ENCODE peak calls at places on chromosomes 11 and 22, in eight cellular contexts. W is H1; Z is cardiac muscle cell; F is Karpas-422; N is A549; Y is lower lobe of right lung; T is stomach; L is CD8-positive, alpha-beta T cell. I is an unnamed sample. For H3K4me1, the result is how much of the 10 kb centered on the place peaks cover.

GRCh38 chr11:17694711-17695110 is 24.7 kb upstream of the MYOD1 start:
- DNase-seq in L (no peak), T (no peak), Y (no peak), W (no peak), N (no peak), Z (no peak), F (no peak), I (no peak)

GRCh38 chr11:111540114-111540920 is at the start of gene LAYN:
- DNase-seq in Y (peak), L (peak), W (no peak), N (no peak), Z (peak), F (no peak), T (peak), I (peak)

GRCh38 chr11:35593143-35593542 is 25.1 kb upstream of the FJX1 start:
- DNase-seq in L (no peak), W (no peak), Y (no peak), Z (no peak), N (no peak), T (no peak), F (no peak), I (no peak)

GRCh38 chr11:67033661-67034166 is 10.8 kb downstream of the SYT12 start:
- DNase-seq in N (no peak), T (no peak), F (peak), W (no peak), Y (no peak), Z (no peak), L (no peak), I (no peak)

GRCh38 chr11:68783216-68783821 is 32.0 kb upstream of the TESMIN start:
- DNase-seq in Z (peak), T (no peak), N (no peak), F (no peak), W (no peak), L (no peak), Y (no peak), I (no peak)

GRCh38 chr22:33971561-33971961 is 51.3 kb upstream of the LARGE1 start:
- DNase-seq in Y (no peak), W (no peak), Z (no peak), T (no peak), F (no peak), L (no peak), N (no peak), I (no peak)

GRCh38 chr11:58957922-58958321 is 18.6 kb downstream of the GLYATL1 start:
- DNase-seq in T (no peak), F (no peak), Y (no peak), W (no peak), N (no peak), Z (no peak), L (no peak), I (no peak)

GRCh38 chr11:59534676-59535075 is 23.3 kb downstream of the OR4D9 start:
- DNase-seq in L (no peak), W (no peak), T (no peak), Z (no peak), F (no peak), N (no peak), Y (no peak), I (no peak)

GRCh38 chr11:69868871-69869270 is 49.7 kb upstream of the FGF3 start:
- DNase-seq in L (no peak), F (no peak), N (no peak), Y (no peak), Z (no peak), W (no peak), T (no peak), I (no peak)

GRCh38 chr11:57462597-57462996 is 2.3 kb downstream of the RTN4RL2 start:
- DNase-seq in N (no peak), W (no peak), T (no peak), F (no peak), Z (no peak), Y (no peak), L (no peak), I (no peak)

GRCh38 chr22:45302047-45302446 is 7.7 kb upstream of the FAM118A start:
- DNase-seq in Y (no peak), W (no peak), F (no peak), T (no peak), L (no peak), N (peak), Z (no peak), I (no peak)

GRCh38 chr22:22927888-22928665 is 40.5 kb downstream of the IGLL5 start:
- DNase-seq in L (no peak), Y (no peak), W (no peak), Z (no peak), N (no peak), T (no peak), F (no peak), I (no peak)

GRCh38 chr22:41526802-41527799 is 17.2 kb downstream of the POLR3H start:
- DNase-seq in N (peak), W (no peak), L (peak), T (peak), Z (peak), F (peak), Y (peak), I (peak)

GRCh38 chr11:28838741-28839140 is 730.6 kb downstream of the METTL15 start:
- DNase-seq in N (no peak), T (no peak), L (no peak), F (no peak), W (no peak), Y (no peak), Z (no peak), I (no peak)

GRCh38 chr22:22721681-22722309 is 77.4 kb downstream of the GGTLC2 start:
- DNase-seq in Z (no peak), T (no peak), F (no peak), N (no peak), Y (peak), L (peak), W (no peak), I (no peak)

GRCh38 chr11:76599041-76600013 is 71.2 kb downstream of the LRRC32 start:
- DNase-seq in W (no peak), L (no peak), F (no peak), N (no peak), Z (no peak), T (no peak), Y (no peak), I (no peak)

GRCh38 chr11:112477929-112478317 is 217.3 kb upstream of the PLET1 start:
- DNase-seq in W (no peak), L (no peak), N (no peak), Y (no peak), T (no peak), F (no peak), Z (no peak), I (peak)

GRCh38 chr11:10540546-10540914 is 457 bp downstream of the RNF141 start:
- DNase-seq in F (no peak), N (no peak), W (no peak), L (no peak), Y (no peak), Z (peak), T (peak), I (no peak)

GRCh38 chr11:93541884-93542752 is 1.1 kb downstream of the SMCO4 start:
- DNase-seq in T (peak), L (peak), W (peak), F (no peak), Z (peak), N (peak), Y (peak), I (peak)

GRCh38 chr11:11622772-11623531 is 1.1 kb upstream of the GALNT18 start:
- DNase-seq in W (no peak), Y (no peak), N (no peak), F (no peak), Z (no peak), T (no peak), L (no peak), I (no peak)

GRCh38 chr11:20459865-20460264 is 72.3 kb downstream of the PRMT3 start:
- DNase-seq in N (no peak), L (no peak), Z (no peak), F (no peak), T (no peak), W (no peak), Y (no peak), I (no peak)

GRCh38 chr22:31344369-31345330 is 1.5 kb downstream of the PATZ1 start:
- DNase-seq in N (no peak), F (peak), Y (peak), L (peak), W (no peak), T (peak), Z (peak), I (peak)

GRCh38 chr11:63768232-63769043 is at the start of gene ZFTA:
- DNase-seq in N (peak), W (no peak), F (peak), Y (peak), L (peak), Z (peak), T (peak), I (peak)

GRCh38 chr22:29093501-29093921 is 20.7 kb downstream of the KREMEN1 start:
- DNase-seq in Z (no peak), T (no peak), W (no peak), F (no peak), N (no peak), L (no peak), Y (no peak), I (no peak)
- H3K4me1 ChIP-seq in Z (under half), T (under half), W (under half), F (under half), N (under half), L (under half), Y (under half), I (under half)

GRCh38 chr11:92225563-92226308 is 1.1 kb downstream of the FAT3 start:
- DNase-seq in Y (no peak), Z (peak), F (no peak), W (no peak), N (no peak), L (no peak), T (no peak), I (peak)

GRCh38 chr11:92222701-92223100 is 1.9 kb upstream of the FAT3 start:
- DNase-seq in N (no peak), F (no peak), T (no peak), W (no peak), Y (no peak), L (no peak), Z (no peak), I (no peak)

GRCh38 chr11:92226331-92227232 is 2.0 kb downstream of the FAT3 start:
- DNase-seq in N (no peak), T (no peak), F (no peak), Y (no peak), L (no peak), Z (peak), W (no peak), I (peak)

GRCh38 chr11:92225206-92225562 is 566 bp downstream of the FAT3 start:
- DNase-seq in T (no peak), Z (peak), L (no peak), W (no peak), Y (no peak), N (no peak), F (no peak), I (peak)

GRCh38 chr11:92224394-92225205 is at the start of gene FAT3:
- DNase-seq in L (no peak), W (no peak), T (no peak), Z (peak), Y (peak), F (no peak), N (peak), I (peak)
- H3K4me3 ChIP-seq in L (no peak), W (peak), T (peak), Z (peak), Y (peak), F (no peak), N (peak), I (peak)

GRCh38 chr11:34299962-34300350 is 57.9 kb downstream of the ABTB2 start:
- DNase-seq in T (no peak), Y (no peak), F (no peak), W (no peak), Z (no peak), N (no peak), L (no peak), I (no peak)

GRCh38 chr11:34302046-34302921 is 55.5 kb downstream of the ABTB2 start:
- DNase-seq in N (no peak), T (no peak), F (no peak), Y (no peak), W (no peak), L (no peak), Z (peak), I (no peak)

GRCh38 chr11:34300571-34301295 is 57.1 kb downstream of the ABTB2 start:
- DNase-seq in L (no peak), N (no peak), F (no peak), T (no peak), Y (no peak), Z (no peak), W (no peak), I (no peak)

GRCh38 chr11:34296412-34296811 is 61.4 kb downstream of the ABTB2 start:
- DNase-seq in N (no peak), L (no peak), T (no peak), Y (no peak), F (no peak), W (no peak), Z (no peak), I (no peak)

DNA sequence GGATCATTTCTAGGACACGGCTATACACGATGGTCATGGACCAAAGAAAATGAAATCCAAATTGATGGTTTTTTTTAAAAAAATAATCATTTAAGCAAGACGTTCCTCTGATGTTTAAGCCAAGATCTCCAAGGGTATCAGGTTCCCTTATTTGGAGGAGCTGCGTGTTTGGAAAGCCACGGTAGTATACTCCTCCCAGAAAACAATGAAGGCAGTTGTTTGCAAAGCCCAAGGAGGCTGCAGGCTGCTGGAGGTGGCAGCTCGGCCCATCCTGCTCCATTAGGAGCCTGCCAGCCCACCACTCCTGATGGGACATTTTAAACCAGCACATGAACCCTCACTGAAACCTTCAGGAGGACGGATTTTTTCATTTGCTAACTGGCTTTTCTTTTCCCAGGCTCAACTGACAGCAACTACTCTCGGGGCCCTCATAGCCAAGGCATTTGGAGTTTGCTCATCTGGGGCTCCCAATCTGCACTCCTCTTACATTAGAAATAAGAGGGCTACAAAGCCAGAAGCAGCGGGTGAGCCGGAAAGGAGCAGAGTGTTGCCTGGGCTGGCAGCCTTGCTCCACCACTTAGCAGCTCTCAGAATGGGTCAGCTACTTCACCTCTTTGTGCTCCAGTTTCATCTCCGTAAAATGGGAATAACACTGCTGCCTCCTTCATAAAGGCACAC is 58.4 kb downstream of the ABTB2 start:
- DNase-seq in T (no peak), F (no peak), Y (no peak), W (no peak), Z (no peak), N (no peak), L (no peak), I (no peak)
- H3K4me1 ChIP-seq in T (under half), F (under half), Y (under half), W (under half), Z (under half), N (under half), L (under half), I (under half)

GRCh38 chr11:34356130-34356529 is 1.7 kb downstream of the ABTB2 start:
- DNase-seq in W (no peak), F (no peak), Y (no peak), T (no peak), N (no peak), Z (no peak), L (no peak), I (no peak)

GRCh38 chr11:34356576-34356917 is 1.3 kb downstream of the ABTB2 start:
- DNase-seq in L (peak), Y (no peak), T (no peak), Z (peak), W (no peak), N (peak), F (no peak), I (peak)

GRCh38 chr11:34355726-34356125 is 2.1 kb downstream of the ABTB2 start:
- DNase-seq in Z (no peak), F (no peak), T (no peak), N (no peak), L (no peak), W (no peak), Y (no peak), I (no peak)

GRCh38 chr11:34356918-34357645 is 728 bp downstream of the ABTB2 start:
- DNase-seq in T (peak), Y (peak), Z (peak), N (peak), F (no peak), L (peak), W (no peak), I (peak)

GRCh38 chr11:34354782-34355181 is 3.0 kb downstream of the ABTB2 start:
- DNase-seq in Y (no peak), N (peak), L (no peak), T (no peak), W (no peak), F (no peak), Z (no peak), I (no peak)
- H3K4me3 ChIP-seq in Y (no peak), N (peak), L (no peak), T (no peak), W (no peak), F (no peak), Z (peak), I (no peak)

GRCh38 chr11:65855927-65856363 is 2.0 kb downstream of the CFL1 start:
- DNase-seq in F (peak), Z (no peak), N (no peak), W (no peak), Y (no peak), L (no peak), T (no peak), I (no peak)
- H3K4me1 ChIP-seq in F (under half), Z (under half), N (under half), W (under half), Y (under half), L (under half), T (under half), I (under half)

GRCh38 chr22:20138417-20138738 is 6.8 kb downstream of the ZDHHC8 start:
- DNase-seq in T (no peak), F (no peak), Y (no peak), W (no peak), L (no peak), N (no peak), Z (no peak), I (no peak)

GRCh38 chr22:20138868-20139267 is 7.3 kb downstream of the ZDHHC8 start:
- DNase-seq in T (no peak), Z (no peak), W (no peak), L (no peak), Y (no peak), N (no peak), F (no peak), I (no peak)

GRCh38 chr22:20136603-20136873 is 4.9 kb downstream of the ZDHHC8 start:
- DNase-seq in N (no peak), F (no peak), Y (no peak), L (no peak), W (no peak), Z (no peak), T (no peak), I (no peak)

GRCh38 chr22:20137113-20137512 is 5.5 kb downstream of the ZDHHC8 start:
- DNase-seq in Y (no peak), W (no peak), T (no peak), L (no peak), F (no peak), N (no peak), Z (no peak), I (no peak)

DNA sequence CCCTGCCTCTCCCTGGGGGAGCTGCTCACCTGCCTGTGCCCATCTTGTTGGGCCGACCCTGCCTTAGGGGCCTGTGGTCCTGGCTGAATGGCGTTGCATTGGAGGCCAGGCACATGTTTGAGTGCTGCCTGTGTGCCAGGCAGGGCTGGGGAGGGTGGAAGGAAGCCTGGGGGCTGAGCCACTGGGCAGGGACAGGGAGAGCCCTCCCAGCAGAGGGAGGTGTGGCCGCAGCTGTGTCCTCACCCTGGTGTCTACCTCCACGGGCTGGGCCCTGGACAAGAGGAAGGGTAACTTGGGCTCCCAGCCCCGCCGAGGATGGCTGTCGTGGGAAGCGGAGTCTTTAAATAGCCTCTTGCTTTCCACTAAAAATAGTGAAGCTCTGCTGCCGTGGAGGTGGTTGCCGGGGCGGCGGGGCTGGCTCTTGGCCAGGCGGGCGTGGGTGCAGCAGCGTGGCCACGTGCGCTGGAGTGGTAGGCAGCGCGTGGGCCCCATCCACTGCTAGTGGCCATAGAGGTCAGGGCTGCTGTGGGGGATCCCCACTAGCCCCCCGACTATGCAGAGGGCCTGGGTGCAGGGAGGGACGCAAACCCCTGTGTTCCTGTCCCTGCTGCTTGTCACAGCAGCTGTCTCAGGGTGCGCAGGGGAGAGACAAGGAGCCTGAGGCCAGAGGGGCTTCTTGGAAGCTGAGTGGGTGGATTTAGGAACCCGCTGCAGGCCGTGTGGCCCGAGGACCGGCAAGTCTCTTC is 6.2 kb downstream of the ZDHHC8 start:
- DNase-seq in Z (peak), N (no peak), F (no peak), T (no peak), W (no peak), Y (no peak), L (no peak), I (no peak)
- H3K4me3 ChIP-seq in Z (no peak), N (no peak), F (no peak), T (no peak), W (no peak), Y (no peak), L (no peak), I (no peak)

DNA sequence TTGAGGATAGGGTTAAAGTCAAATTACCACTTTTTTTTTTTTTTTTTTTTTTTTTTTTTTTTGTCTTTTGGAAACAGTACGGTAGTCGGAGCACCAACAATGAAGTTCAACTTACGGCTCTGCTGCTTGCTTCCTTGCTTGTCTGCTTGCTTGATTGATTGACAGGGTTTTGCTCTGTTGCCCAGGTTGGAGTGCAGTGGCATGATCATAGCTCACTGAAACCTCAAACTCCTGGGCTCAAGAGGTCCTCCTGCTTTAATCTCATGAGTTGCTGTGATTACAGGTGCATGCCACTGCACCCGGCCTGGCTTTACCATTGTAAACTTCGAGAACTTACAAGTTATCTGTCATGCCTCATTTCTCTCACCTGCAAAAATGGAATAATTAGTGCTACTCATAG is 5.8 kb downstream of the SGSM3 start:
- DNase-seq in F (peak), L (no peak), Z (no peak), Y (no peak), W (no peak), T (no peak), N (no peak), I (no peak)
- H3K4me1 ChIP-seq in F (half or more), L (under half), Z (under half), Y (under half), W (under half), T (under half), N (under half), I (under half)

GRCh38 chr11:1852885-1853284 is at the start of gene LSP1:
- DNase-seq in T (peak), Y (peak), W (no peak), Z (no peak), F (peak), N (no peak), L (peak), I (no peak)
- H3K4me3 ChIP-seq in T (peak), Y (peak), W (no peak), Z (no peak), F (peak), N (no peak), L (peak), I (no peak)

GRCh38 chr11:3073029-3073435 is 15.8 kb upstream of the CARS1 start:
- DNase-seq in Z (no peak), N (no peak), L (no peak), T (no peak), W (no peak), F (no peak), Y (no peak), I (no peak)
- H3K4me1 ChIP-seq in Z (under half), N (under half), L (under half), T (under half), W (under half), F (under half), Y (under half), I (under half)